ENCODE peak calls at places on chromosomes 11 and 22, in four cellular contexts. Q, W, L and K are unnamed samples.
A peak's percentile ranks its signal among the peaks of the same experiment; 100 is the strongest.

GRCh38 chr11:107676341-107676740 is 35.5 kb downstream of the SLN start:
- DNase-seq in Q (no peak), W (no peak), L (no peak), K (no peak)

GRCh38 chr11:77542296-77542695 is 47.5 kb upstream of the AQP11 start:
- DNase-seq in Q (no peak), W (no peak), L (no peak), K (no peak)

GRCh38 chr11:33708970-33709369 is 8.3 kb upstream of the C11orf91 start:
- DNase-seq in Q (no peak), W (no peak), L (no peak), K (no peak)

GRCh38 chr11:74278721-74279148 is 32.7 kb downstream of the P4HA3 start:
- DNase-seq in Q (no peak), W (peak; percentile 21), L (peak; percentile 81), K (no peak)

GRCh38 chr11:12086271-12087074 is 23.9 kb upstream of the MICAL2 start:
- DNase-seq in Q (peak; percentile 52), W (peak; percentile 87), L (no peak), K (no peak)

GRCh38 chr22:38948181-38948940 is 9.0 kb upstream of the APOBEC3A start:
- DNase-seq in Q (no peak), W (no peak), L (no peak), K (no peak)

GRCh38 chr11:57974132-57974531 is 49.5 kb upstream of the OR9Q1 start:
- DNase-seq in Q (no peak), W (no peak), L (no peak), K (no peak)

GRCh38 chr22:46006379-46007002 is 29.5 kb upstream of the WNT7B start:
- DNase-seq in Q (peak; percentile 78), W (peak; percentile 82), L (peak; percentile 96), K (peak; percentile 99)

GRCh38 chr11:112961146-112961668 is at the start of gene NCAM1:
- DNase-seq in Q (peak; percentile 43), W (peak; percentile 34), L (peak; percentile 92), K (no peak)

GRCh38 chr11:110356769-110357671 is 60.6 kb upstream of the RDX start:
- DNase-seq in Q (no peak), W (peak; percentile 56), L (no peak), K (no peak)

GRCh38 chr22:23832226-23833016 is 6.4 kb downstream of the DERL3 start:
- DNase-seq in Q (no peak), W (no peak), L (no peak), K (no peak)

GRCh38 chr22:19974233-19974861 is 32.7 kb upstream of the TXNRD2 start:
- DNase-seq in Q (no peak), W (peak; percentile 92), L (no peak), K (peak; percentile 81)

GRCh38 chr11:65014146-65014960 is at the start of gene ARL2:
- DNase-seq in Q (peak; percentile 8), W (no peak), L (no peak), K (peak; percentile 98)

GRCh38 chr11:96127596-96127959 is 203.7 kb upstream of the MTMR2 start:
- DNase-seq in Q (no peak), W (peak; percentile 66), L (no peak), K (no peak)

GRCh38 chr11:78419327-78419726 is 1.7 kb upstream of the GAB2 start:
- DNase-seq in Q (peak; percentile 40), W (peak; percentile 94), L (peak; percentile 59), K (no peak)

GRCh38 chr11:73426184-73426845 is 50.1 kb downstream of the RELT start:
- DNase-seq in Q (no peak), W (no peak), L (no peak), K (no peak)

GRCh38 chr11:76212086-76213035 is 6.1 kb upstream of the WNT11 start:
- DNase-seq in Q (no peak), W (no peak), L (no peak), K (no peak)

GRCh38 chr22:24768537-24769374 is 5.8 kb downstream of the PIWIL3 start:
- DNase-seq in Q (peak; percentile 5), W (peak; percentile 49), L (peak; percentile 35), K (no peak)

GRCh38 chr11:80846979-80847378 is 1406.1 kb upstream of the TENM4 start:
- DNase-seq in Q (no peak), W (peak; percentile 73), L (no peak), K (no peak)

GRCh38 chr11:119365071-119365591 is 16.4 kb downstream of the USP2 start:
- DNase-seq in Q (peak; percentile 67), W (no peak), L (peak; percentile 31), K (no peak)

GRCh38 chr11:133082851-133083488 is 449.3 kb downstream of the OPCML start:
- DNase-seq in Q (no peak), W (peak; percentile 45), L (no peak), K (peak; percentile 79)

GRCh38 chr11:20112291-20113146 is 47.8 kb downstream of the DBX1 start:
- DNase-seq in Q (peak; percentile 54), W (peak; percentile 97), L (peak; percentile 76), K (no peak)

GRCh38 chr22:28711820-28712777 is 29.5 kb downstream of the CHEK2 start:
- DNase-seq in Q (peak; percentile 6), W (peak; percentile 55), L (no peak), K (no peak)

GRCh38 chr22:24230911-24231656 is 13.8 kb downstream of the GGT5 start:
- DNase-seq in Q (no peak), W (peak; percentile 18), L (no peak), K (peak; percentile 65)

GRCh38 chr11:62539238-62539925 is 7.2 kb downstream of the AHNAK start:
- DNase-seq in Q (no peak), W (peak; percentile 65), L (peak; percentile 85), K (no peak)

GRCh38 chr22:19942886-19943664 is 1.5 kb upstream of the TXNRD2 start:
- DNase-seq in Q (peak; percentile 45), W (peak; percentile 72), L (peak; percentile 69), K (no peak)

GRCh38 chr11:83768476-83768875 is 482.3 kb upstream of the CCDC90B start:
- DNase-seq in Q (no peak), W (no peak), L (no peak), K (no peak)

GRCh38 chr11:13304655-13305340 is 27.2 kb downstream of the BMAL1 start:
- DNase-seq in Q (peak; percentile 69), W (peak; percentile 16), L (no peak), K (no peak)

GRCh38 chr11:115215694-115216615 is 288.3 kb downstream of the CADM1 start:
- DNase-seq in Q (no peak), W (no peak), L (no peak), K (no peak)

GRCh38 chr11:11270236-11270775 is 82.7 kb downstream of the CSNK2A3 start:
- DNase-seq in Q (no peak), W (no peak), L (no peak), K (no peak)

GRCh38 chr11:67996622-67997459 is 7.1 kb downstream of the UNC93B1 start:
- DNase-seq in Q (no peak), W (peak; percentile 31), L (peak; percentile 47), K (peak; percentile 40)

GRCh38 chr22:38941488-38941987 is 15.9 kb upstream of the APOBEC3A start:
- DNase-seq in Q (no peak), W (no peak), L (no peak), K (no peak)

GRCh38 chr11:61138940-61139339 is 22.3 kb downstream of the VPS37C start:
- DNase-seq in Q (no peak), W (no peak), L (no peak), K (no peak)

GRCh38 chr11:48182860-48183526 is 33.6 kb upstream of the OR4B1 start:
- DNase-seq in Q (no peak), W (no peak), L (no peak), K (no peak)

GRCh38 chr11:3159296-3160190 is 5.6 kb downstream of the OSBPL5 start:
- DNase-seq in Q (peak; percentile 54), W (no peak), L (peak; percentile 69), K (no peak)

DNA sequence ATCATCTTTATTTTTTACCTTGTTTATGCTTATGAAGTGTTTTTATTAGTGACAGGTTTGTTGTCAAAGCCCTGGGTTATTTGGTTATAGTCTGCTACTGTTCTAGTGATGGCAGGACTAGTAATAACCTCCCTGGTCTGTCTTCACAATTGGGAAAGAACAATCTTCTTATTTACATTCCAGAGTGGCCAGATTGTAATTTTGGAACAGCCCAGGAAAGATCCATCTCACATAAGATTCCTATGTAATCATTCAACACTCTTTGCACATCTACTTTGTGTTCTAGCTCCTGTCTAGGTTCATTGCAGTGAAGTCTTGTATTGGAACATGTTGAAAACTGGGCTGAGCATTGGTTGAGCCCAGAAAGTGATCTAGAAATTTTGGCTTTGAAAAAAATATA is 63.8 kb downstream of the CYB5R2 start:
- DNase-seq in Q (no peak), W (no peak), L (no peak), K (no peak)
- TF ChIP-seq POLR2A in Q (no peak), W (no peak), L (no peak), K (no peak)

GRCh38 chr22:31489632-31490495 is at the start of gene EIF4ENIF1:
- DNase-seq in Q (peak; percentile 81), W (peak; percentile 86), L (peak; percentile 90), K (peak; percentile 80)
- TF ChIP-seq POLR2A in Q (peak; percentile 71), W (peak; percentile 6), L (peak; percentile 32), K (no peak)

DNA sequence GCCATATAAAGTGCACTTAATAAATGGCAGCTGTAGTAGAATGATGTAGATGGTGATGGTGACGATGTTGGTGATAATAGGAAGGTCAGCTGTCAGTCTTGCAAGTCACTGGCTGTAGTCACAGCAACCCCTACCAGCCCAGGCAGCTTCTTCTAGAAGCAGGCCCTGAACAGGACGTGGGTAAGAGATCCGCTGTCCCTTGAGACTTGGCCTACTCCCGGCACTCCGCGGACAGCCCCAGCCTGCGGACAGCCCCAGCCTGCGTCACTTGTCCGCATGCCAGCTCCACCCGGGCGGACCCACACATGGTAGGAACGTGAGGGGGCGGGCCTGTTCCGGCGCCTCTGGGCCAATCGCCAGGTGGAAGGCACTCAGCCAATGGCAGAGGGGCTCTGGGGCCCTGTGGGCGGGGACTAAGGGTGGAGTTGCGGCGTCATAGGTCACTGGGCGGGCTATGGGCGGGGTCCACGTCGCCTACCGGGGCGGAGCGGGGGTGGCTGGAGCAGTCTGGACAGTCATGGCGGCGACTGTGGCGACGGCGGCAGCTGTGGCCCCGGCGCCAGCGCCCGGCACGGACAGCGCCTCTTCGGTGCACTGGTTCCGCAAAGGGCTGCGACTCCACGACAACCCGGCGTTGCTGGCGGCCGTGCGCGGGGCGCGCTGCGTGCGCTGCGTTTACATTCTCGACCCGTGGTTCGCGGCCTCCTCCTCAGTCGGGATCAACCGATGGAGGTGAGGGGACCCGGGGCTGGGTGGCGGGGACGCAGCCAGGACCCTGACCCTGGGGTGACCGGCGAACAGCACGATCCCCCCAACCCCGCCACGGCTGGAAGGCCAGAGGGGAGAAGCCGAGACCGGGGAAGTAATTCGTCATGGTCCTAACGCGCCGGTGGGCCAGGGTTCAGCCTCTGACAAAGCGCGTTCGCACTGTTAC is at the start of gene CRY2:
- DNase-seq in Q (peak; percentile 98), W (peak; percentile 98), L (peak; percentile 100), K (peak; percentile 94)
- TF ChIP-seq POLR2A in Q (peak; percentile 99), W (peak; percentile 81), L (peak; percentile 95), K (peak; percentile 95)

DNA sequence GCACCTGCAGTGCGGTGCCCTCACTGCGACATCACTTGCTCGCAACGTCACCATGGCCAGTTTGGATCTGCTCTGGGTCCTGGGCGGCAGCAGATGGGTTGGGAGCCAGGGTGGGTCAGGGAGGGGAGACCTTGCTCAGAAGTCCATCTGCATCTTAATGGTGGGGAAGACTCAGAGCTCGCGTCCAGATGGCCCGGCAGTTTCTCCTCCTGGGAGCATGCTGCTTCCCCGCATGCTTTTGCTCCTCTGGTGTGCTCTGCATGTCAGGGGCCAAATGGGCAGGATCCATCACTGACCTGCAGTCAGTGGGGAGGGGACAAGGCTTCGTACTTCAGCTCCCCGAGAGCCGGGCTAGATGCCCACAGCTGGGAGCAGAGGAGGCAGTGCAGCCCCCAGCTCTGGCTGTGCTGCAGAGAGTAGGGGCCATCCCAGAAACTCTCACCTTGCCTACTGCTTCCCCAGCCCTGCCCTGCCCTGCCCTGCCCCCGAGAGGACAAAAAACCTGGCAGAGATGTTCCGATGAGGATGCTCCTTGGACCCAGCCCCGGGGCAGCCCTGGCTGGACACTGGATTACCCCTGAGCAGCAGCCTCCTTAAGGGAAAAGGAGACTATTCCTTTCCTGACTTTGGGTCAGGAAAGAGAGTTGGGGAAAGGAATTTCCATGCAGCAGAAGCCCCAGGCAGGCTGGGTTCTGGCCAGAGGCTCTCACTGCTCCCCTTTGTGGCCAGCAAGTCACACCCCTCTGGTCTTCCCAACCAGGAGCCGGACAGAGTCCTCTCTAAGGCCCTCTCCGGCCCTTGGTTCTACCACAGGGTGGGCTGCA is 149.9 kb downstream of the PKNOX2 start:
- DNase-seq in Q (no peak), W (no peak), L (peak; percentile 39), K (no peak)
- TF ChIP-seq POLR2A in Q (no peak), W (no peak), L (no peak), K (no peak)